ENCODE peak calls at places on chromosomes 6 and 20, in eight cellular contexts. A is fibroblast of lung; M is NCI-H2081; R is stimulated activated CD8-positive, alpha-beta memory T cell treated with anti-CD3 and anti-CD28 coated beads, Interleukin-15, amount 100 ng/mL, for 1 hour; V is stimulated activated CD4-positive, alpha-beta T cell treated with anti-CD3 and anti-CD28 coated beads, Interleukin-2, amount 100 ng/mL, for 48 hours; I is neural crest cell; Z is GM06990; S is mucosa of descending colon. E is an unnamed sample.

GRCh38 chr20:61657719-61658377 is 405.8 kb downstream of the CDH4 start:
- DNase-seq in R (no peak), Z (no peak), S (no peak), I (no peak), A (no peak), V (no peak), M (no peak), E (no peak)

GRCh38 chr6:90860822-90861601 is 274.1 kb upstream of the MAP3K7 start:
- DNase-seq in R (no peak), M (peak; percentile 7), V (no peak), S (no peak), A (peak; percentile 3), Z (no peak), I (no peak), E (no peak)

GRCh38 chr6:137765044-137765443 is 102.0 kb upstream of the TNFAIP3 start:
- DNase-seq in V (no peak), S (no peak), Z (no peak), A (no peak), M (no peak), R (no peak), I (no peak), E (no peak)

GRCh38 chr6:26022166-26022510 is 59.5 kb downstream of the TRIM38 start:
- DNase-seq in I (peak; percentile 28), A (peak; percentile 90), Z (no peak), S (no peak), M (peak; percentile 47), R (no peak), V (no peak), E (no peak)

GRCh38 chr20:38985603-38986170 is 23.5 kb downstream of the DHX35 start:
- DNase-seq in I (no peak), A (peak; percentile 94), M (no peak), S (no peak), Z (no peak), V (no peak), R (no peak), E (no peak)

GRCh38 chr6:90222724-90223198 is 73.9 kb downstream of the BACH2 start:
- DNase-seq in M (no peak), S (no peak), V (no peak), I (no peak), R (no peak), A (no peak), Z (no peak), E (no peak)

GRCh38 chr20:38270869-38271608 is 10.5 kb upstream of the KIAA1755 start:
- DNase-seq in M (no peak), I (no peak), A (peak; percentile 99), S (no peak), V (no peak), Z (no peak), R (no peak), E (no peak)

GRCh38 chr20:6590891-6591679 is 176.4 kb upstream of the BMP2 start:
- DNase-seq in M (no peak), I (no peak), A (peak; percentile 77), Z (no peak), R (no peak), S (peak; percentile 30), V (no peak), E (no peak)

GRCh38 chr6:150138638-150139037 is 4.2 kb upstream of the PPP1R14C start:
- DNase-seq in A (no peak), Z (no peak), S (no peak), R (no peak), I (no peak), M (no peak), V (no peak), E (no peak)

GRCh38 chr20:9458075-9458818 is 56.1 kb upstream of the LAMP5 start:
- DNase-seq in S (no peak), M (no peak), A (peak; percentile 47), V (no peak), R (no peak), I (no peak), Z (no peak), E (no peak)

GRCh38 chr6:130846507-130846906 is 19.3 kb downstream of the SMLR1 start:
- DNase-seq in A (no peak), S (no peak), V (no peak), R (no peak), Z (no peak), I (no peak), M (no peak), E (no peak)

GRCh38 chr6:157066781-157067491 is 256.4 kb downstream of the TMEM242 start:
- DNase-seq in S (no peak), V (no peak), I (no peak), Z (no peak), A (no peak), M (no peak), R (no peak), E (no peak)

GRCh38 chr6:46655803-46656202 is 3.0 kb downstream of the SLC25A27 start:
- DNase-seq in S (peak; percentile 21), Z (no peak), R (no peak), V (no peak), I (peak; percentile 38), M (no peak), A (no peak), E (no peak)

GRCh38 chr6:104428201-104428600 is 431.5 kb downstream of the HACE1 start:
- DNase-seq in I (no peak), A (no peak), S (no peak), R (no peak), Z (no peak), V (no peak), M (no peak), E (no peak)

GRCh38 chr20:33521461-33521860 is 31.6 kb downstream of the CBFA2T2 start:
- DNase-seq in R (no peak), A (no peak), Z (no peak), M (peak; percentile 90), V (no peak), S (no peak), I (no peak), E (no peak)

GRCh38 chr20:37615507-37616425 is 78.1 kb upstream of the CTNNBL1 start:
- DNase-seq in I (peak; percentile 37), V (peak; percentile 55), R (peak; percentile 35), A (peak; percentile 25), S (peak; percentile 45), Z (no peak), M (peak; percentile 12), E (no peak)

GRCh38 chr6:100229512-100229911 is 235.2 kb downstream of the SIM1 start:
- DNase-seq in R (no peak), M (no peak), I (no peak), S (no peak), Z (no peak), A (no peak), V (no peak), E (peak; percentile 52)

GRCh38 chr6:132405143-132405915 is 4.1 kb upstream of the MOXD1 start:
- DNase-seq in A (peak; percentile 34), R (no peak), V (no peak), S (no peak), M (no peak), I (no peak), Z (peak; percentile 42), E (no peak)

GRCh38 chr20:44231193-44231592 is 15.9 kb upstream of the GDAP1L1 start:
- DNase-seq in Z (no peak), I (no peak), S (no peak), A (no peak), R (no peak), M (no peak), V (no peak), E (no peak)

GRCh38 chr20:49386848-49387605 is 95.4 kb downstream of the KCNB1 start:
- DNase-seq in S (no peak), Z (no peak), A (no peak), V (no peak), I (no peak), R (no peak), M (no peak), E (no peak)

GRCh38 chr6:123655520-123656306 is 19.0 kb upstream of the TRDN start:
- DNase-seq in A (peak; percentile 12), I (no peak), V (no peak), Z (peak; percentile 15), S (no peak), R (no peak), M (no peak), E (no peak)

GRCh38 chr6:149166324-149166723 is 151.2 kb upstream of the TAB2 start:
- DNase-seq in Z (no peak), R (no peak), S (no peak), M (no peak), V (no peak), I (no peak), A (no peak), E (no peak)

GRCh38 chr6:76682842-76683241 is 610.4 kb upstream of the IMPG1 start:
- DNase-seq in Z (no peak), I (no peak), V (no peak), S (no peak), A (peak; percentile 12), R (no peak), M (no peak), E (no peak)

GRCh38 chr6:35602133-35602946 is 86.4 kb downstream of the FKBP5 start:
- DNase-seq in V (no peak), R (no peak), S (no peak), Z (peak; percentile 6), A (peak; percentile 79), M (no peak), I (no peak), E (no peak)

GRCh38 chr20:11429889-11430580 is 487.7 kb upstream of the BTBD3 start:
- DNase-seq in I (no peak), S (no peak), Z (no peak), A (no peak), V (no peak), R (no peak), M (no peak), E (no peak)

GRCh38 chr6:75532521-75532920 is 38.9 kb upstream of the FILIP1 start:
- DNase-seq in S (no peak), V (no peak), I (no peak), M (no peak), A (no peak), Z (no peak), R (no peak), E (no peak)

GRCh38 chr6:85192186-85192585 is 257.7 kb upstream of the NT5E start:
- DNase-seq in I (no peak), S (no peak), A (no peak), R (no peak), M (no peak), Z (no peak), V (no peak), E (no peak)

GRCh38 chr20:43962518-43962917 is 47.9 kb downstream of the TOX2 start:
- DNase-seq in Z (no peak), I (no peak), V (no peak), M (no peak), S (no peak), R (no peak), A (no peak), E (no peak)

GRCh38 chr20:36228809-36229208 is 7.5 kb upstream of the AAR2 start:
- DNase-seq in I (no peak), M (no peak), A (no peak), R (no peak), V (no peak), S (no peak), Z (no peak), E (no peak)

GRCh38 chr20:856361-856775 is 22.9 kb downstream of the FAM110A start:
- DNase-seq in I (no peak), V (peak; percentile 37), M (no peak), A (peak; percentile 51), Z (no peak), R (no peak), S (no peak), E (no peak)

GRCh38 chr6:14144678-14145113 is 27.1 kb downstream of the CD83 start:
- DNase-seq in S (peak; percentile 70), M (peak; percentile 73), A (peak; percentile 65), Z (peak; percentile 53), I (peak; percentile 84), R (peak; percentile 57), V (peak; percentile 82), E (peak; percentile 71)

GRCh38 chr6:79719248-79719975 is 88.3 kb downstream of the SH3BGRL2 start:
- DNase-seq in S (no peak), R (no peak), Z (no peak), M (no peak), A (peak; percentile 56), V (no peak), I (no peak), E (no peak)

GRCh38 chr6:161631676-161632194 is 357.9 kb upstream of the AGPAT4 start:
- DNase-seq in V (no peak), S (no peak), A (peak; percentile 89), I (no peak), R (no peak), M (no peak), Z (no peak), E (no peak)

GRCh38 chr6:127404594-127405178 is 54.5 kb downstream of the KIAA0408 start:
- DNase-seq in S (no peak), R (no peak), I (no peak), A (no peak), V (no peak), M (no peak), Z (no peak), E (no peak)

E was measured in right lobe of liver.